ENCODE peak calls at places on chromosomes 1 and 21, in nine cellular contexts. P, D, T, X, G, I, J, K and E are unnamed samples.

GRCh38 chr21:44869860-44870747 is 3.4 kb downstream of the PTTG1IP start:
- DNase-seq in I (peak), J (peak), G (peak), X (no peak), T (no peak), D (no peak), P (no peak), K (peak), E (peak)

GRCh38 chr1:17624540-17625256 is 85.2 kb downstream of the ARHGEF10L start:
- DNase-seq in X (peak), K (peak), G (no peak), J (no peak), P (no peak), I (peak), D (no peak), T (no peak), E (no peak)

GRCh38 chr1:19712928-19713327 is 48.3 kb downstream of the HTR6 start:
- DNase-seq in D (no peak), K (no peak), T (no peak), G (no peak), X (no peak), I (no peak), J (no peak), P (no peak), E (no peak)

GRCh38 chr1:17460265-17460664 is 20.8 kb upstream of the RCC2 start:
- DNase-seq in P (no peak), K (no peak), G (no peak), J (no peak), I (peak), T (peak), X (no peak), D (no peak), E (no peak)

GRCh38 chr1:215600867-215601266 is 33.8 kb downstream of the KCTD3 start:
- DNase-seq in D (no peak), P (no peak), K (no peak), J (no peak), T (no peak), G (no peak), I (no peak), X (no peak), E (no peak)

GRCh38 chr1:202968895-202969295 is 1.8 kb upstream of the CYB5R1 start:
- DNase-seq in J (no peak), P (no peak), T (peak), K (peak), X (peak), D (no peak), G (no peak), I (peak), E (no peak)

GRCh38 chr1:53592521-53592982 is 133.4 kb downstream of the DMRTB1 start:
- DNase-seq in G (peak), J (peak), K (peak), X (no peak), I (no peak), D (no peak), P (no peak), T (peak), E (peak)

GRCh38 chr1:176884286-176884685 is 280.2 kb downstream of the ASTN1 start:
- DNase-seq in X (no peak), J (no peak), K (no peak), G (no peak), I (no peak), P (no peak), D (no peak), T (no peak), E (no peak)

GRCh38 chr1:204828352-204828850 is 42.3 kb upstream of the NFASC start:
- DNase-seq in X (peak), J (peak), G (no peak), P (no peak), T (peak), D (peak), K (peak), I (peak), E (peak)

GRCh38 chr1:14486401-14487110 is 111.9 kb upstream of the KAZN start:
- DNase-seq in X (no peak), J (no peak), G (peak), I (peak), D (no peak), P (no peak), K (peak), T (no peak), E (peak)

GRCh38 chr1:206798384-206798996 is 26.2 kb upstream of the IL10 start:
- DNase-seq in P (no peak), X (no peak), J (no peak), G (no peak), K (no peak), D (no peak), T (no peak), I (no peak), E (no peak)

GRCh38 chr1:27601771-27602509 is 2.0 kb downstream of the AHDC1 start:
- DNase-seq in T (peak), G (no peak), I (peak), X (peak), K (peak), D (no peak), P (no peak), J (no peak), E (no peak)

GRCh38 chr1:147635342-147635741 is 35.0 kb downstream of the ACP6 start:
- DNase-seq in G (no peak), P (no peak), X (no peak), I (no peak), J (no peak), D (no peak), K (no peak), T (no peak), E (no peak)

GRCh38 chr1:27011058-27011764 is 1.4 kb downstream of the TENT5B start:
- DNase-seq in X (no peak), J (no peak), K (peak), I (peak), D (no peak), P (no peak), T (no peak), G (no peak), E (no peak)

GRCh38 chr1:111448918-111449702 is at the start of the genes ATP5PB and WDR77:
- DNase-seq in D (peak), G (peak), I (peak), T (peak), P (peak), J (peak), X (peak), K (peak), E (peak)

GRCh38 chr1:15617874-15618684 is 821 bp downstream of the DDI2 start:
- DNase-seq in X (peak), I (peak), D (peak), P (no peak), G (no peak), K (peak), T (peak), J (peak), E (no peak)

GRCh38 chr1:211627259-211627658 is 48.2 kb downstream of the NEK2 start:
- DNase-seq in G (no peak), K (no peak), I (no peak), J (no peak), T (no peak), X (no peak), D (no peak), P (no peak), E (no peak)

GRCh38 chr1:56025942-56026341 is 553.4 kb downstream of the PLPP3 start:
- DNase-seq in I (no peak), G (no peak), P (no peak), X (no peak), T (peak), K (no peak), D (no peak), J (no peak), E (no peak)

GRCh38 chr1:208510192-208510952 is 266.2 kb upstream of the PLXNA2 start:
- DNase-seq in J (no peak), K (no peak), G (peak), T (no peak), I (peak), X (no peak), D (no peak), P (no peak), E (peak)

GRCh38 chr1:180181048-180181447 is 26.4 kb downstream of the QSOX1 start:
- DNase-seq in T (peak), K (no peak), J (peak), G (no peak), I (no peak), D (no peak), P (no peak), X (no peak), E (no peak)